ENCODE peak calls at places on chromosomes 7 and 10, in ten cellular contexts. G, J, U, R, P, B, F, T, M and Y are unnamed samples. For H3K27me3, the result is how much of the 10 kb centered on the place peaks cover.

GRCh38 chr10:34615770-34616169 is 199.3 kb downstream of the PARD3 start:
- DNase-seq in M (no peak), P (no peak), U (no peak), J (no peak), T (no peak), F (peak), B (no peak), R (no peak), G (no peak), Y (no peak)

GRCh38 chr10:64658528-64658927 is 1137.3 kb downstream of the REEP3 start:
- DNase-seq in G (no peak), B (no peak), U (no peak), P (no peak), M (no peak), J (no peak), R (peak), F (no peak), T (no peak), Y (no peak)

GRCh38 chr10:32367793-32368453 is 21.0 kb upstream of the EPC1 start:
- DNase-seq in M (peak), B (peak), U (peak), P (no peak), G (peak), J (no peak), R (peak), F (peak), T (peak), Y (no peak)

GRCh38 chr7:55657654-55658053 is 85.4 kb upstream of the VOPP1 start:
- DNase-seq in U (no peak), J (peak), G (no peak), P (no peak), F (no peak), R (peak), T (no peak), M (no peak), B (no peak), Y (no peak)

GRCh38 chr10:93752761-93753160 is 5.0 kb upstream of the LGI1 start:
- DNase-seq in F (peak), P (no peak), M (no peak), T (peak), B (no peak), G (no peak), J (no peak), U (no peak), R (peak), Y (no peak)

GRCh38 chr10:33327750-33328149 is 6.7 kb downstream of the NRP1 start:
- DNase-seq in F (no peak), U (no peak), R (peak), T (no peak), J (no peak), M (no peak), B (no peak), G (no peak), P (no peak), Y (no peak)

GRCh38 chr7:38731195-38731594 is 100.0 kb upstream of the AMPH start:
- DNase-seq in G (no peak), B (no peak), M (no peak), J (no peak), U (no peak), R (no peak), F (no peak), T (peak), P (no peak), Y (no peak)

GRCh38 chr7:41918597-41918996 is 215.7 kb upstream of the INHBA start:
- DNase-seq in R (no peak), T (peak), G (no peak), M (no peak), B (no peak), P (no peak), J (no peak), U (no peak), F (peak), Y (no peak)

GRCh38 chr7:96629884-96630283 is 79.8 kb downstream of the SEM1 start:
- DNase-seq in B (no peak), F (no peak), J (no peak), U (no peak), T (no peak), R (no peak), P (no peak), G (no peak), M (no peak), Y (no peak)

GRCh38 chr10:91908358-91909177 is 718 bp downstream of the FGFBP3 start:
- DNase-seq in M (peak), T (no peak), P (peak), J (peak), G (peak), U (peak), B (peak), F (peak), R (peak), Y (peak)

DNA sequence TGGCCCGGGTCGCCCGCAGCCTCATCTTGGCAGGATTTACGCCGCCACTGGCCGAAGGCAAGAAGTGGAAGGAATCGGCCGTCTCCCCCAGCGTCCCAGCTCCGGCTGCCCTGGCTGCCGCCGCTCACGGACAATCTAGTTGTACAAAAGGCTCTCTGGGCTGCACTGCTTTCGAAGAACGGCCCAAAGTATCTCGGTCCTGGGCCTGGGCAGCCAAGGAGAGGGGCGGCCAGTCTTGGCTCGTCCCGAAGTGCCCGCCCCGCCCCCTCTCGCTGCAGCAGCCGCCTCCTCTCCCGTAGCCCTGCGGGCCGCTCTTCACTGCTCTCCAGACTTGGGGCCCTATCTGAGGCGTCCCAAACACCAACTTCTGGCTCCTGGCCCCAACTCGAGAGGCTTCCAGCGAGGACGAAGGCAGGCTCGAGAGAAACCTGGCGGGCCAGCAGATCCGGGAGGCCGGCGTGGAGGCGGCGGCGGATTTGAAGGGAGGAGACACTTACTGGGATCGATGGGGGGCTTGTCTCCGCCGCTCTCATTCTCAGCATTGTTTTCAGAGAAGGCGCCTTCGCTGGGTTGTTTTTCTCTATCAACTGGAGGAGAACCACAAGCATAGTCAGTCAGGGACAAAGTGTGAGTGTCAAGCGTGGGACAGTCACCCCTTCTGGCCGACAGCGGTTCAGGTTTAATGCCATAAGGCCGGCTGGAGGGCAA is 802 bp downstream of the HOXA9 start:
- DNase-seq in F (no peak), M (no peak), R (peak), U (peak), J (no peak), G (no peak), P (peak), T (no peak), B (peak), Y (no peak)
- H3K27me3 ChIP-seq in F (half or more), M (under half), R (half or more), U (half or more), J (under half), G (under half), P (half or more), T (under half), B (under half), Y (under half)

DNA sequence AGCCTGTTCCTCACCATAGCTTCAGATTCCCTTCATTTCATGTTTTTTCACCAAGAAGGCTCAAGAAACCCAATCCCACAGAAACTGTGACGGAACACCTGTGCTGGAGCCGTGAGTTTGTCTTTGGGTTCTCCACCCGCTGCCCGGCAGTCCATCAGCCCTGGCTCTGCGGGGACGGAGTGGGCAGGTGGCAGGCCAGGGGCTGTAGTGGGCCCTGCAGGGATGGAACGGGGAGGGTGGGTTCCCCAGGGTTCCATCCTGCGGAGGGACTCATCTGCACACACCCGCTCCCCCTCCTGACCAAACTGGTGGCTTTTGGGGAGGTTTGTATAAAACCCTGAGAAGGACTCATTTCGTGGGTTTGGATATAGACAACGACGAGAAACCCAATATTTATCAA is 15.0 kb downstream of the CYP17A1 start:
- DNase-seq in G (no peak), B (no peak), F (no peak), U (no peak), M (no peak), T (no peak), J (no peak), P (no peak), R (no peak), Y (no peak)
- H3K27me3 ChIP-seq in G (under half), B (under half), F (under half), U (under half), M (under half), T (under half), J (under half), P (under half), R (under half), Y (under half)

DNA sequence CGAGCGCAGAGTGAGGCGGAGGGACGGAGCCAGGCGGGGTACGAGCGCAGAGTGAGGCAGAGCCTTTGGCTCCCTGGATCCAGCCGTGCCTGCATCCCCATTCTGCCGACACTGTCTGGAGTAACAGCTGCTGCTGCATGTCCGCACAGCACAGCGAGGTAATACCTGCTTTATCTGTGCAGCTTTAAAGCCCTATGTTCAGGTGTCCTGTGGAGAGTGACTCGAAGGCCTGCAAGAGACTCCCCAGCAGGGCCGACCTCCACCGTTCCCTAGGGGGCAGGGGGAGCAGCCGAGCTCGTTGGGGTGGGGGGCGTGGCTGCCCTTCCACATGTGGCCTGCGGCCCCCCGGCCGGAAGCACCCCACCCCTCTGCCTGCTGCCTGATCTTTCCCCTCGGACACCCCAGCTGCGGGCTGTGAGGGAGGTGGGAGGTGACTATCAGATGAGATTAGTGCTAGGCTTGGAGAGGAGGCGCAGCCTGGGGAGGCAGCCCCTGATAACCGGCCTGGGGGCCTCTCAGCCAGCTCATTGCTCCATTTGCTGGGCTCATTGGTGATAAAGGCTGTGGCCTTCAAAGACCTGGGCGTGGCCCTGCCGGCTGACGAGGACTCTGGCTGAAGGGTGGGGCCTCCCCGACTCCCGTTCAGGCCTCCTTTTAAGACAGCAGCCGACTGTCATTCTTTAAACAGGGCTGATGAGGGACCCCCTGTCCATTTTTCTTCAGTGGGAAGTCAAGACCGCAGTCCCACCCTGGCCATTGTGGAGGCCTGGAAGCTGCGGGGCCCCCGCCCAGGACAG is 8.0 kb downstream of the VENTX start:
- DNase-seq in G (no peak), M (no peak), P (no peak), B (no peak), U (no peak), R (peak), F (no peak), J (no peak), T (no peak), Y (no peak)
- H3K27me3 ChIP-seq in G (under half), M (under half), P (under half), B (half or more), U (half or more), R (under half), F (under half), J (under half), T (under half), Y (under half)

DNA sequence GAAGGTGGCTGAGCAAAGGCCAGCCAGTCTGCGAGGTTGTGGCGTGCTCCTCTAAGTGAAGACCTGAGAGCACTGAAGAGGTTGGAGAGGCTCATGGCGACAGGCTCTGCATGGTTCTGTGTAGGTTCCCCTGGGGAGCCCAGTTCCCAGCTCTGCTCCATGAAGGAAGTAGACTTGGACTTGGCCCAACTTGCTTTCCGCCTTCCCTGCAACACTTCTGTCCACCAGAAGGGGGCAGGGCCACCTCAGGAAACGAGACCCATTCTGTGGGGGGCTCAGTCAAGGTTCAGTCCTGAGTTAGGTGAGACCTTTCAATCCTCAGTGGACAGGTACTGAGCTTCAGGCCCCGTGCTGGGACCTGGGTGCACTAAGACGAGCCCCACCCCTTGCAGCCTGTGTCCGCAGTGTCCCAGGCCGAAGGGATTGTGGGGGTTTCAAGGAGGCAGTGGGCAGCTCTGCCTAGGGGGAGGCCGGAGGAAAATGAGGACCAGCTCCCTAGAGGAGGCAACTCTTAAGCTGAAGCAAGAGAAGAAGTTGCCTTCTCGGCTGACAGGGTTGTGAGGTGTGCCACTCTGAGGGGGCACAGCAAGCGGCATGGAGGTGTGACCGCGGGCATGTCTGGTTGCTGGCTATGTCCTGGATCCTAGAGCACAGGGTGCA is 15.0 kb upstream of the PCBD1 start:
- DNase-seq in B (peak), T (no peak), U (peak), J (no peak), F (peak), M (peak), P (no peak), R (peak), G (peak), Y (peak)
- H3K27me3 ChIP-seq in B (under half), T (under half), U (under half), J (under half), F (under half), M (under half), P (under half), R (under half), G (under half), Y (under half)

DNA sequence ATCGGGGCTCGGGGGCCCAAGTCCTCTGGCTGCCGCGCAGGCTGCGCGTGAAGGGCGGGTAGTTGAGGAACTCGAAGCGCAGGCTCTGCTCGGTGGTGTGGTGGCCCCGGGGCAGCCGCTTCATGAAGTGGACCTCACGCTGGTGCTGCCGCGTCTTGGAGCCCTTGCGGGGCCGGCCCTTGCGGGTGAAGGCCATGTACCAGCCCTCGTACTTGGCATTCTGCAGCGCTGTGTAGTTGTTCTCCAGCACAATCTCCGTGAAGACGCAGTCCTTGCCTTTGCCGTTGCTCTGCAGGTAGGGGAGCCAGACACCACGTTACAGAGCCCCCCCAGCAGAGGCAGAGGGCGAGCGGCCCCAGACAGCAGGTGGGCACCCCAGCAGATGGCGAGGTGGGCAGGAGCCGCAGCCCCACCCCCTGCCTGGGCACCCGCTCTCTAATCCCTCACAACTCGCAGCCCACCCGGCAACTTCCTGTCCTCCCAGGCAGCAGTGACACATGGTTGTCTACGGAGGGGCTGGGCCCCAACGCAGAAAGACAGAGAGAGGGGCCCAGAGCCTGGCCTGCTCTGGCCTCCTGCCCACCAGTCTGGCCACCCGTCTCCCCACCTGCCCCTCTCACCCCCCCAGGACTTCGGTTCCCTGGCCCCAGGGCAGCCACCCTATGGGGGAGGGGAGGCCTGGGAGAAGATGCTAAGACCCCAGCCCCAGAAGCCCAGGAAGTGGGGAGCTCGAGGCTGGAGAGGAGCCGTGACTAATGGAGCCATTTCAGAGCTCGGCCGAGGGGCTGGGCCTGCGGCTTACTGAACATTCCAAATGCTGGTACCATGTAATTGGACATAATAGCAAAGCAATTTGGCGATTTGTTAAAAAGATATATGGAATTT is 5.3 kb downstream of the FGF8 start:
- DNase-seq in B (peak), M (no peak), T (no peak), J (no peak), F (no peak), R (no peak), P (peak), U (no peak), G (no peak), Y (no peak)
- H3K27me3 ChIP-seq in B (half or more), M (under half), T (half or more), J (under half), F (half or more), R (under half), P (half or more), U (half or more), G (under half), Y (under half)

GRCh38 chr7:358352-358751 is 68.4 kb downstream of the FOXL3 start:
- DNase-seq in P (no peak), T (no peak), M (no peak), F (no peak), J (no peak), B (no peak), R (no peak), G (no peak), U (no peak), Y (no peak)

GRCh38 chr7:357531-358209 is 67.7 kb downstream of the FOXL3 start:
- DNase-seq in G (no peak), J (no peak), P (no peak), B (no peak), F (no peak), T (no peak), M (no peak), U (no peak), R (no peak), Y (no peak)

GRCh38 chr7:359776-360361 is 69.9 kb downstream of the FOXL3 start:
- DNase-seq in T (no peak), F (no peak), G (no peak), M (peak), J (no peak), B (no peak), P (peak), R (no peak), U (peak), Y (no peak)

GRCh38 chr7:360454-361100 is 70.6 kb downstream of the FOXL3 start:
- DNase-seq in T (no peak), U (peak), M (peak), P (peak), B (no peak), R (no peak), J (no peak), F (no peak), G (no peak), Y (no peak)

GRCh38 chr7:359226-359775 is 69.3 kb downstream of the FOXL3 start:
- DNase-seq in M (peak), F (no peak), B (no peak), G (no peak), J (no peak), U (peak), P (no peak), T (no peak), R (no peak), Y (no peak)
- H3K27me3 ChIP-seq in M (under half), F (under half), B (under half), G (under half), J (under half), U (half or more), P (under half), T (under half), R (under half), Y (under half)